ENCODE peak calls at places on chromosome 1, in five cellular contexts. G is esophagus muscularis mucosa, L is K562, J is stomach, D is HCT116. U is an unnamed sample.
A peak's percentile ranks its signal among the peaks of the same experiment; 100 is the strongest.

GRCh38 chr1:109290998-109291397 is 8.1 kb upstream of the PSRC1 start:
- DNase-seq in G (no peak), L (no peak), J (no peak), D (no peak), U (no peak)

GRCh38 chr1:158153179-158153578 is 27.5 kb upstream of the CD1D start:
- DNase-seq in G (no peak), L (no peak), J (no peak), D (no peak), U (no peak)

GRCh38 chr1:240004086-240004749 is 87.5 kb upstream of the FMN2 start:
- DNase-seq in G (no peak), L (peak; percentile 42), J (no peak), D (no peak), U (no peak)

GRCh38 chr1:2019162-2019542 is at the start of gene GABRD:
- DNase-seq in G (no peak), L (peak; percentile 70), J (no peak), D (no peak), U (no peak)

GRCh38 chr1:52593495-52593894 is 8.7 kb upstream of the GPX7 start:
- DNase-seq in G (no peak), L (no peak), J (no peak), D (no peak), U (no peak)

GRCh38 chr1:23928789-23929188 is 15.6 kb upstream of the CNR2 start:
- DNase-seq in G (no peak), L (no peak), J (peak; percentile 1), D (no peak), U (no peak)

GRCh38 chr1:10670190-10670589 is 126.3 kb downstream of the CASZ1 start:
- DNase-seq in G (no peak), L (no peak), J (no peak), D (no peak), U (no peak)

GRCh38 chr1:28595412-28596191 is 3.5 kb downstream of the RAB42 start:
- DNase-seq in G (no peak), L (no peak), J (no peak), D (no peak), U (no peak)

GRCh38 chr1:201739054-201739453 is 89.9 kb upstream of the IPO9 start:
- DNase-seq in G (no peak), L (no peak), J (no peak), D (no peak), U (no peak)

GRCh38 chr1:105260018-105260417 is 1510.3 kb downstream of the AMY1C start:
- DNase-seq in G (no peak), L (no peak), J (no peak), D (no peak), U (no peak)

GRCh38 chr1:38000529-38001453 is 4.5 kb downstream of the FHL3 start:
- DNase-seq in G (peak; percentile 92), L (peak; percentile 50), J (no peak), D (no peak), U (no peak)

GRCh38 chr1:96538001-96538649 is 183.5 kb upstream of the PTBP2 start:
- DNase-seq in G (no peak), L (no peak), J (no peak), D (no peak), U (no peak)

GRCh38 chr1:154956557-154956956 is 658 bp upstream of the PBXIP1 start:
- DNase-seq in G (no peak), L (no peak), J (no peak), D (no peak), U (no peak)

GRCh38 chr1:13583964-13584791 is 546 bp downstream of the PDPN start:
- DNase-seq in G (no peak), L (no peak), J (no peak), D (no peak), U (no peak)

GRCh38 chr1:94820918-94821317 is 761 bp downstream of the SLC44A3 start:
- DNase-seq in G (no peak), L (no peak), J (no peak), D (no peak), U (no peak)

GRCh38 chr1:241994171-241994570 is 4.7 kb downstream of the MAP1LC3C start:
- DNase-seq in G (no peak), L (no peak), J (no peak), D (no peak), U (no peak)

GRCh38 chr1:77383236-77383635 is 101.4 kb downstream of the AK5 start:
- DNase-seq in G (no peak), L (no peak), J (no peak), D (no peak), U (no peak)

GRCh38 chr1:230857077-230857476 is 11.2 kb downstream of the C1orf198 start:
- DNase-seq in G (no peak), L (no peak), J (no peak), D (no peak), U (no peak)

GRCh38 chr1:15626269-15626668 is 9.0 kb downstream of the DDI2 start:
- DNase-seq in G (no peak), L (no peak), J (no peak), D (no peak), U (no peak)

GRCh38 chr1:242468749-242469148 is 55.7 kb downstream of the PLD5 start:
- DNase-seq in G (no peak), L (no peak), J (no peak), D (no peak), U (no peak)

GRCh38 chr1:70156529-70157120 is 48.8 kb downstream of the LRRC40 start:
- DNase-seq in G (no peak), L (peak; percentile 13), J (no peak), D (no peak), U (no peak)

GRCh38 chr1:10217748-10218441 is 7.5 kb downstream of the KIF1B start:
- DNase-seq in G (no peak), L (no peak), J (no peak), D (no peak), U (no peak)

GRCh38 chr1:5990913-5991783 is 1.1 kb downstream of the NPHP4 start:
- DNase-seq in G (no peak), L (peak; percentile 79), J (peak; percentile 35), D (no peak), U (no peak)

GRCh38 chr1:46621930-46622329 is 5.3 kb upstream of the MOB3C start:
- DNase-seq in G (no peak), L (peak; percentile 6), J (no peak), D (no peak), U (no peak)

GRCh38 chr1:21939650-21940374 is 2.7 kb upstream of the HSPG2 start:
- DNase-seq in G (peak; percentile 96), L (no peak), J (peak; percentile 86), D (peak; percentile 78), U (no peak)

GRCh38 chr1:116203192-116203723 is 92.1 kb downstream of the MAB21L3 start:
- DNase-seq in G (no peak), L (no peak), J (peak; percentile 50), D (no peak), U (no peak)
- TF ChIP-seq POLR2AphosphoS5 in G (no peak), L (no peak), J (no peak), D (no peak), U (no peak)

GRCh38 chr1:50853325-50853724 is 106.7 kb downstream of the FAF1 start:
- DNase-seq in G (no peak), L (no peak), J (no peak), D (no peak), U (no peak)
- H3K27me3 ChIP-seq in G (no peaks in the 10 kb centered on the region), L (no peaks in the 10 kb centered on the region), J (no peaks in the 10 kb centered on the region), D (no peaks in the 10 kb centered on the region), U (no peaks in the 10 kb centered on the region)

DNA sequence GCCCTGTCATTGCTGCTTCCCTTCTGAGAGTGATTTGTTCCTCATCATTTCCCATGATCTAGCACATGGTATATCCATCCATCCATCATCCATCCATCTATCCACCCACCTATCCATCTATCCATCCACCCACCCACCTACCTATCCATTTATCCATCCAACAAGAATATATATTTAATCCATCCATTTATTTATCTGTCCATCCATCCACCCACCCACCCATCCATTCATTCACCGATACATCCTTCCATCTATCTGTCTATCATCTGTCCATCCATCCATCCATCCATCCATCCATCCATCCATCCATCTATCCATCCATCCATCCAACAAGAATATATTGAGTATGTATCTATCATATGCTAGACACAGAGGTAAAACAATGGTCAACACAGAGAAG is 100.0 kb upstream of the ACTL8 start:
- DNase-seq in G (no peak), L (no peak), J (no peak), D (no peak), U (no peak)
- H3K36me3 ChIP-seq in G (peaks cover 95% of the 10 kb centered on the region), L (no peaks in the 10 kb centered on the region), J (peaks cover 99% of the 10 kb centered on the region), D (no peaks in the 10 kb centered on the region), U (no peaks in the 10 kb centered on the region)

GRCh38 chr1:192232859-192233417 is 74.7 kb downstream of the RGS18 start:
- DNase-seq in G (no peak), L (no peak), J (no peak), D (no peak), U (no peak)
- TF ChIP-seq POLR2AphosphoS5 in G (no peak), L (no peak), J (no peak), D (no peak), U (no peak)

GRCh38 chr1:207020016-207020708 is 12.4 kb downstream of the C1orf116 start:
- DNase-seq in G (peak; percentile 89), L (no peak), J (peak; percentile 80), D (peak; percentile 60), U (no peak)

GRCh38 chr1:207021139-207021861 is 11.3 kb downstream of the C1orf116 start:
- DNase-seq in G (peak; percentile 66), L (peak; percentile 88), J (no peak), D (no peak), U (no peak)

GRCh38 chr1:207019161-207019560 is 13.4 kb downstream of the C1orf116 start:
- DNase-seq in G (no peak), L (no peak), J (no peak), D (no peak), U (no peak)

GRCh38 chr1:207021876-207022596 is 10.5 kb downstream of the C1orf116 start:
- DNase-seq in G (peak; percentile 75), L (no peak), J (no peak), D (no peak), U (no peak)

DNA sequence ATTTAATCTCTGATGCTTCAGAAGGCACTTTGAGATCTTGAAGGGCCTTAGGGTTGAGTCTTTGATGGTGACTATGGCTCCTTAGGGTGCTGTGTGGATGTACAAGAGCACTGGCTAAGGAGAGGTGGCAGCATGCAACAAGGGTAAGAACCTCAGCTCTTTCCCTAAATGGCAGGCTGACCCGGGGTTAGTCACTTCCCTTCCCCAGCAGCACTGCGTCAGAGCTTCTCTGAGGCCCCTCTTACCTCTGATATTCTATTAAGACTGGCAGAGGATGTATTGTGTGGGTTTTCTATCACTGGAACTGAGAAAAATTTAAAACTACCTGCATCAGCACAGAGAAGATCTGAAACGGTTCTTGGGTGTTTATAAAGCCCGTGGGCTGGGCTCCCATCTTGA is 11.8 kb downstream of the C1orf116 start:
- DNase-seq in G (peak; percentile 75), L (peak; percentile 52), J (no peak), D (no peak), U (no peak)
- H3K27me3 ChIP-seq in G (no peaks in the 10 kb centered on the region), L (no peaks in the 10 kb centered on the region), J (no peaks in the 10 kb centered on the region), D (no peaks in the 10 kb centered on the region), U (no peaks in the 10 kb centered on the region)

GRCh38 chr1:228087771-228088251 is 5.3 kb downstream of the ARF1 start:
- DNase-seq in G (no peak), L (no peak), J (no peak), D (no peak), U (no peak)
- H3K36me3 ChIP-seq in G (peaks cover 8% of the 10 kb centered on the region), L (peaks cover 94% of the 10 kb centered on the region), J (peaks cover 20% of the 10 kb centered on the region), D (no peaks in the 10 kb centered on the region), U (no peaks in the 10 kb centered on the region)

U was measured in vagina.